ENCODE peak calls at places on chromosomes 5 and 9, in four cellular contexts. One of them, this sample, is unnamed.

GRCh38 chr9:94918038-94918753 is 191.7 kb downstream of the AOPEP start:
- DNase-seq in HEK293T: no peak
- DNase-seq in SW480: peak
- DNase-seq in activated naive CD8-positive, alpha-beta T cell treated with anti-CD3 and anti-CD28 coated beads, Interleukin-2, amount 50 U/mL, for 24 hours: no peak
- DNase-seq in this sample: peak

GRCh38 chr5:68255305-68256130 is 40.0 kb downstream of the PIK3R1 start:
- DNase-seq in HEK293T: no peak
- DNase-seq in SW480: no peak
- DNase-seq in activated naive CD8-positive, alpha-beta T cell treated with anti-CD3 and anti-CD28 coated beads, Interleukin-2, amount 50 U/mL, for 24 hours: no peak
- DNase-seq in this sample: no peak

GRCh38 chr5:59615272-59615671 is 278.3 kb downstream of the PDE4D start:
- DNase-seq in HEK293T: no peak
- DNase-seq in SW480: no peak
- DNase-seq in activated naive CD8-positive, alpha-beta T cell treated with anti-CD3 and anti-CD28 coated beads, Interleukin-2, amount 50 U/mL, for 24 hours: no peak
- DNase-seq in this sample: no peak

GRCh38 chr5:122704247-122705036 is 70.4 kb upstream of the SNX2 start:
- DNase-seq in HEK293T: peak
- DNase-seq in SW480: peak
- DNase-seq in activated naive CD8-positive, alpha-beta T cell treated with anti-CD3 and anti-CD28 coated beads, Interleukin-2, amount 50 U/mL, for 24 hours: no peak
- DNase-seq in this sample: no peak

GRCh38 chr5:74394924-74395880 is 245.3 kb downstream of the ENC1 start:
- DNase-seq in HEK293T: no peak
- DNase-seq in SW480: peak
- DNase-seq in activated naive CD8-positive, alpha-beta T cell treated with anti-CD3 and anti-CD28 coated beads, Interleukin-2, amount 50 U/mL, for 24 hours: no peak
- DNase-seq in this sample: no peak

GRCh38 chr9:101455656-101456235 is 20.2 kb upstream of the ALDOB start:
- DNase-seq in HEK293T: no peak
- DNase-seq in SW480: no peak
- DNase-seq in activated naive CD8-positive, alpha-beta T cell treated with anti-CD3 and anti-CD28 coated beads, Interleukin-2, amount 50 U/mL, for 24 hours: no peak
- DNase-seq in this sample: no peak

GRCh38 chr9:124776952-124777645 is at the start of gene OLFML2A:
- DNase-seq in HEK293T: peak
- DNase-seq in SW480: no peak
- DNase-seq in activated naive CD8-positive, alpha-beta T cell treated with anti-CD3 and anti-CD28 coated beads, Interleukin-2, amount 50 U/mL, for 24 hours: peak
- DNase-seq in this sample: no peak

GRCh38 chr5:83503662-83504061 is 32.1 kb downstream of the VCAN start:
- DNase-seq in HEK293T: no peak
- DNase-seq in SW480: no peak
- DNase-seq in activated naive CD8-positive, alpha-beta T cell treated with anti-CD3 and anti-CD28 coated beads, Interleukin-2, amount 50 U/mL, for 24 hours: no peak
- DNase-seq in this sample: no peak

GRCh38 chr9:27586200-27586599 is 12.9 kb upstream of the C9orf72 start:
- DNase-seq in HEK293T: no peak
- DNase-seq in SW480: no peak
- DNase-seq in activated naive CD8-positive, alpha-beta T cell treated with anti-CD3 and anti-CD28 coated beads, Interleukin-2, amount 50 U/mL, for 24 hours: no peak
- DNase-seq in this sample: no peak

GRCh38 chr5:132272341-132273210 is 15.1 kb downstream of the PDLIM4 start:
- DNase-seq in HEK293T: peak
- DNase-seq in SW480: peak
- DNase-seq in activated naive CD8-positive, alpha-beta T cell treated with anti-CD3 and anti-CD28 coated beads, Interleukin-2, amount 50 U/mL, for 24 hours: peak
- DNase-seq in this sample: no peak

GRCh38 chr9:70093944-70094343 is 50.3 kb downstream of the MAMDC2 start:
- DNase-seq in HEK293T: no peak
- DNase-seq in SW480: peak
- DNase-seq in activated naive CD8-positive, alpha-beta T cell treated with anti-CD3 and anti-CD28 coated beads, Interleukin-2, amount 50 U/mL, for 24 hours: no peak
- DNase-seq in this sample: no peak

GRCh38 chr5:127572930-127573329 is 55.5 kb downstream of the PRRC1 start:
- DNase-seq in HEK293T: peak
- DNase-seq in SW480: peak
- DNase-seq in activated naive CD8-positive, alpha-beta T cell treated with anti-CD3 and anti-CD28 coated beads, Interleukin-2, amount 50 U/mL, for 24 hours: no peak
- DNase-seq in this sample: no peak

GRCh38 chr5:34038430-34038829 is 4.6 kb downstream of the C1QTNF3 start:
- DNase-seq in HEK293T: no peak
- DNase-seq in SW480: no peak
- DNase-seq in activated naive CD8-positive, alpha-beta T cell treated with anti-CD3 and anti-CD28 coated beads, Interleukin-2, amount 50 U/mL, for 24 hours: no peak
- DNase-seq in this sample: no peak

GRCh38 chr5:73152411-73153388 is 20.3 kb upstream of the TMEM174 start:
- DNase-seq in HEK293T: no peak
- DNase-seq in SW480: peak
- DNase-seq in activated naive CD8-positive, alpha-beta T cell treated with anti-CD3 and anti-CD28 coated beads, Interleukin-2, amount 50 U/mL, for 24 hours: no peak
- DNase-seq in this sample: no peak

GRCh38 chr9:120868339-120868675 is 8.7 kb downstream of the PHF19 start:
- DNase-seq in HEK293T: no peak
- DNase-seq in SW480: no peak
- DNase-seq in activated naive CD8-positive, alpha-beta T cell treated with anti-CD3 and anti-CD28 coated beads, Interleukin-2, amount 50 U/mL, for 24 hours: no peak
- DNase-seq in this sample: no peak

GRCh38 chr5:73901045-73901444 is 275.0 kb downstream of the ARHGEF28 start:
- DNase-seq in HEK293T: no peak
- DNase-seq in SW480: peak
- DNase-seq in activated naive CD8-positive, alpha-beta T cell treated with anti-CD3 and anti-CD28 coated beads, Interleukin-2, amount 50 U/mL, for 24 hours: no peak
- DNase-seq in this sample: no peak

GRCh38 chr5:139708877-139709586 is 60.9 kb downstream of the CXXC5 start:
- DNase-seq in HEK293T: peak
- DNase-seq in SW480: peak
- DNase-seq in activated naive CD8-positive, alpha-beta T cell treated with anti-CD3 and anti-CD28 coated beads, Interleukin-2, amount 50 U/mL, for 24 hours: no peak
- DNase-seq in this sample: no peak

GRCh38 chr5:172453206-172453985 is 929 bp downstream of the SH3PXD2B start:
- DNase-seq in HEK293T: peak
- DNase-seq in SW480: no peak
- DNase-seq in activated naive CD8-positive, alpha-beta T cell treated with anti-CD3 and anti-CD28 coated beads, Interleukin-2, amount 50 U/mL, for 24 hours: no peak
- DNase-seq in this sample: no peak

GRCh38 chr9:92438900-92439526 is 14.7 kb upstream of the OMD start:
- DNase-seq in HEK293T: no peak
- DNase-seq in SW480: no peak
- DNase-seq in activated naive CD8-positive, alpha-beta T cell treated with anti-CD3 and anti-CD28 coated beads, Interleukin-2, amount 50 U/mL, for 24 hours: no peak
- DNase-seq in this sample: no peak

GRCh38 chr5:137858223-137858916 is 9.3 kb upstream of the MYOT start:
- DNase-seq in HEK293T: no peak
- DNase-seq in SW480: no peak
- DNase-seq in activated naive CD8-positive, alpha-beta T cell treated with anti-CD3 and anti-CD28 coated beads, Interleukin-2, amount 50 U/mL, for 24 hours: no peak
- DNase-seq in this sample: no peak

GRCh38 chr5:56632199-56632598 is 183.2 kb upstream of the MAP3K1 start:
- DNase-seq in HEK293T: no peak
- DNase-seq in SW480: no peak
- DNase-seq in activated naive CD8-positive, alpha-beta T cell treated with anti-CD3 and anti-CD28 coated beads, Interleukin-2, amount 50 U/mL, for 24 hours: no peak
- DNase-seq in this sample: no peak

GRCh38 chr5:123960526-123960925 is 448.5 kb downstream of the CSNK1G3 start:
- DNase-seq in HEK293T: no peak
- DNase-seq in SW480: no peak
- DNase-seq in activated naive CD8-positive, alpha-beta T cell treated with anti-CD3 and anti-CD28 coated beads, Interleukin-2, amount 50 U/mL, for 24 hours: no peak
- DNase-seq in this sample: no peak